ENCODE peak calls at places on chromosomes 13 and 19, in seven cellular contexts. V is dorsolateral prefrontal cortex, A is uterus, B is astrocyte, M is ovary, G is esophagus squamous epithelium, F is tibial artery. H is an unnamed sample.

GRCh38 chr19:50658438-50659317 is 9.4 kb downstream of the C19orf81 start:
- DNase-seq in V (peak), F (peak), A (peak), B (no peak), M (peak), G (no peak), H (no peak)

GRCh38 chr13:79469608-79470007 is 11.3 kb upstream of the NDFIP2 start:
- DNase-seq in F (no peak), B (no peak), M (no peak), G (no peak), V (no peak), A (no peak), H (no peak)

GRCh38 chr13:60617863-60618733 is 221.1 kb downstream of the TDRD3 start:
- DNase-seq in M (no peak), B (peak), A (no peak), V (no peak), F (no peak), G (no peak), H (no peak)

GRCh38 chr19:30784850-30785459 is 412.8 kb downstream of the ZNF536 start:
- DNase-seq in F (peak), V (peak), A (peak), M (peak), B (no peak), G (no peak), H (no peak)

GRCh38 chr19:3336680-3337523 is 29.5 kb upstream of the NFIC start:
- DNase-seq in G (no peak), A (peak), B (no peak), F (peak), V (peak), M (peak), H (no peak)

GRCh38 chr13:95660981-95661581 is 15.9 kb upstream of the DNAJC3 start:
- DNase-seq in G (no peak), F (no peak), V (no peak), A (no peak), M (no peak), B (peak), H (no peak)

GRCh38 chr19:49497047-49497789 is 984 bp downstream of the RPS11 start:
- DNase-seq in M (no peak), V (no peak), F (peak), B (no peak), G (no peak), A (no peak), H (no peak)

GRCh38 chr13:21123956-21124355 is 52.4 kb downstream of the SKA3 start:
- DNase-seq in A (no peak), M (no peak), V (no peak), B (no peak), F (no peak), G (no peak), H (no peak)

GRCh38 chr19:55549500-55550320 is 4.4 kb upstream of the SBK3 start:
- DNase-seq in M (no peak), F (no peak), G (no peak), A (no peak), B (peak), V (no peak), H (peak)

GRCh38 chr13:70339738-70340137 is 231.5 kb upstream of the KLHL1 start:
- DNase-seq in V (no peak), A (no peak), G (no peak), F (no peak), B (no peak), M (no peak), H (no peak)

GRCh38 chr19:36604656-36605100 is 435 bp upstream of the ZNF382 start:
- DNase-seq in B (peak), V (peak), A (peak), G (no peak), M (no peak), F (peak), H (no peak)

GRCh38 chr19:18672606-18673337 is 10.7 kb upstream of the CRTC1 start:
- DNase-seq in A (no peak), V (no peak), G (no peak), M (no peak), F (peak), B (peak), H (no peak)

GRCh38 chr19:29705706-29706105 is 9.4 kb downstream of the C19orf12 start:
- DNase-seq in A (no peak), V (no peak), G (no peak), F (no peak), B (no peak), M (no peak), H (no peak)

GRCh38 chr19:55638864-55639359 is 1.9 kb upstream of the ZNF580 start:
- DNase-seq in B (no peak), G (no peak), F (no peak), A (no peak), V (no peak), M (no peak), H (no peak)

GRCh38 chr13:59319276-59319675 is 844.5 kb downstream of the DIAPH3 start:
- DNase-seq in G (no peak), M (no peak), A (no peak), V (no peak), B (no peak), F (no peak), H (no peak)

GRCh38 chr13:66665991-66666390 is 564.1 kb downstream of the PCDH9 start:
- DNase-seq in M (no peak), V (peak), A (no peak), G (no peak), B (peak), F (no peak), H (no peak)

GRCh38 chr19:12783226-12783848 is 7.9 kb upstream of the JUNB start:
- DNase-seq in V (no peak), G (no peak), F (no peak), B (no peak), A (peak), M (no peak), H (no peak)

GRCh38 chr13:23384111-23384510 is 49.4 kb downstream of the SACS start:
- DNase-seq in A (no peak), M (no peak), V (no peak), B (peak), F (no peak), G (no peak), H (peak)

GRCh38 chr19:31318790-31319189 is 30.4 kb downstream of the TSHZ3 start:
- DNase-seq in V (no peak), M (no peak), F (no peak), B (no peak), A (no peak), G (no peak), H (no peak)

GRCh38 chr19:1674293-1674679 is 21.9 kb upstream of the TCF3 start:
- DNase-seq in M (no peak), V (no peak), A (no peak), B (no peak), F (no peak), G (no peak), H (no peak)

GRCh38 chr13:110392510-110393233 is 85.6 kb downstream of the COL4A2 start:
- DNase-seq in V (no peak), B (peak), F (no peak), G (no peak), A (peak), M (no peak), H (no peak)

GRCh38 chr13:112957295-112957677 is 11.7 kb upstream of the MCF2L start:
- DNase-seq in M (no peak), B (no peak), V (no peak), G (no peak), F (no peak), A (no peak), H (no peak)

GRCh38 chr19:7199613-7200533 is 94.3 kb downstream of the INSR start:
- DNase-seq in G (no peak), M (no peak), V (no peak), F (no peak), B (no peak), A (no peak), H (no peak)

GRCh38 chr19:7200739-7201138 is 93.5 kb downstream of the INSR start:
- DNase-seq in F (no peak), B (no peak), V (no peak), G (no peak), A (no peak), M (no peak), H (no peak)

GRCh38 chr19:7197760-7198696 is 96.2 kb downstream of the INSR start:
- DNase-seq in A (peak), F (peak), B (peak), G (peak), M (peak), V (peak), H (peak)

GRCh38 chr19:7202888-7203287 is 91.3 kb downstream of the INSR start:
- DNase-seq in B (no peak), V (no peak), A (no peak), G (no peak), F (no peak), M (no peak), H (no peak)

GRCh38 chr19:7203317-7203716 is 90.9 kb downstream of the INSR start:
- DNase-seq in G (no peak), V (no peak), A (no peak), M (no peak), F (no peak), B (no peak), H (no peak)
- H3K27ac ChIP-seq in G (no peak), V (no peak), A (no peak), M (no peak), F (no peak), B (no peak), H (no peak)

GRCh38 chr19:4724252-4724514 is 541 bp upstream of the DPP9 start:
- DNase-seq in M (no peak), A (no peak), V (no peak), F (no peak), B (no peak), G (no peak), H (no peak)

GRCh38 chr19:4723465-4724251 is at the start of gene DPP9:
- DNase-seq in A (peak), B (peak), G (peak), M (peak), V (peak), F (peak), H (peak)

GRCh38 chr19:4720037-4720700 is 3.5 kb downstream of the DPP9 start:
- DNase-seq in G (no peak), V (no peak), M (no peak), B (no peak), F (no peak), A (no peak), H (no peak)

GRCh38 chr19:4721196-4721595 is 2.4 kb downstream of the DPP9 start:
- DNase-seq in V (no peak), B (no peak), F (no peak), G (no peak), M (no peak), A (no peak), H (no peak)

DNA sequence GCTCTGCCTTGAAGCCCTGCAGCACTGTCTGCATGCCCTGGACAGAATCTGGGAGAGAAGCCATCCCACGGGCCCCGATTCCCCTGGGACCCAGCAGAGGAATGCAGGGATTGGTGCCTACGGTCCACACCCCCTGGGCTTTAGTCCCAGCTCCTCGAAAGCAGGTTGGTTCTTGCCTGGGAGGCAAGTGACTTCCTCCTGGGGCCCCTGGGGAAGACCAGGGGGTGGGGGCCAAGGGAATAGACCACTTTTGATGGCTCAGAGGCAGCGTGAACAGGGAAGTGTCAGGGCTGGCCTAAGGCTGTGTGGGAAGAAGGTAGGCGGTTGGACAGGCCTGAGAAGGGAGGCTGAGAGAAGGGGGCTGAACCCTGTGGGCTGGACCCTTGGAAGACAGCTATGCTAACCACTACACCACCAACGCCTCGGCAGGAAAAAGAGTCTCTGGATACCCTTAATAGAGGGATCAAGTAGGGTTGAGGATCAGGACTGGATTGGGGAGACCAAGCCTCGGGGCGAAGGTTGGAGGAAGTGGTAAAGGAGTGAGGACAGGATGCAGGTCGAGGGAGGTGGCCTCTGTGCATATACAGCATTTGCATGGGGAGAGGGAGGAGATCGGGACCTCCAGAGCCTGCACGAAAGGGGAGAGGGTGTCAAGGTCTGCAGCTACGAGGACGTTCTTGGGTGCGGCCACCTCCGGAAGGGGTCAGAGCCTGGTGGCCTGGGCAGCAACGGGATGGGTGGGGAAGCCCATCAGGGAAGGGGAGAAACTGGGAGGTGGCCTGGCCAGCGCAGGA is 774 bp downstream of the DPP9 start:
- DNase-seq in A (peak), F (peak), M (peak), B (peak), G (no peak), V (no peak), H (no peak)
- H3K27ac ChIP-seq in A (peak), F (peak), M (peak), B (peak), G (peak), V (peak), H (peak)

GRCh38 chr19:38662508-38663155 is 15.2 kb downstream of the ACTN4 start:
- DNase-seq in G (no peak), B (no peak), V (no peak), F (no peak), A (no peak), M (no peak), H (no peak)
- H3K27ac ChIP-seq in G (peak), B (peak), V (peak), F (peak), A (peak), M (peak), H (peak)

GRCh38 chr19:4988770-4989251 is 19.9 kb downstream of the KDM4B start:
- DNase-seq in V (no peak), A (peak), G (no peak), F (no peak), M (peak), B (peak), H (no peak)
- H3K27ac ChIP-seq in V (peak), A (peak), G (peak), F (peak), M (no peak), B (peak), H (no peak)

GRCh38 chr19:40702337-40703012 is 12.0 kb upstream of the NUMBL start:
- DNase-seq in F (no peak), V (peak), M (no peak), G (no peak), B (no peak), A (peak), H (no peak)
- H3K27ac ChIP-seq in F (no peak), V (peak), M (no peak), G (no peak), B (no peak), A (peak), H (no peak)

DNA sequence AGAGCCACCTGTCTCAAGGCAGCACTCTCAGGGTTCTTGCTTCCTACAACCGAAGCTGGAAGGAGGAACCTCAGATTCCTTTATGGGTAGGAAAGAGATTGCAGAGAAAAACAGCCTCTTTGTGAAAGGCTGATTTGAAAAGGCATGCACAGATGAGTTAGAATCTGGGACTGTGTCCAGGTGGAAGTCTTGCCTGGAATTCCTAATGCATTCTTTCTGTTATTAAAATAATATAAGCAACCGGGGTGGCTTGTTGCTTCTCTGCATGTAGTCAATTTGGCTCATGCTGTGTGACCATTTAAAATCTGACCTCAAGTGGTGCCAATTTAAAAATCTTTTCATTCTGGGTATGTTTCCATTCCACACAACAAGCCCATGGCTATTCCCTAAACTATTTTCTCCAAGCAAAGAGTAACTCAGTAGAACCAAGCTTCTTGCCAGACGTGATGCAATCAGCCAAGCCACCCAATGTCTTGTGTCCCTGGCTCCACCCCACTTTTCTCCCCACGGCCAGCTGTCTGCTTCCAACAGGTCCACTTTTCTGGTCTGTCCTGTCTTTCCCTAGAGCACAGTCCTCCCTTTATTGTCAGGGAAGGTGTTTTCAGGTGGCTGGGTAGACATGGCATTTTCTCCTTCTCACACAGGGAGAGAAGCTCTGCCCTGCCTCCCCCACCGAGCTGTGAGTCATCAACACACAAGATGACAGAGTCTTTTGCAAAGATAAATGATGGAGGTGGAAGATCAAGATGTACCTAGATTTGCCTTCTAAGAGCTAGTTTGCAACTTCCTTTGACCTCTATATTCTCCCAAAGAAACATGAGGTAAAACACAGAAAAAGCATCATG is 394.3 kb downstream of the FOXO1 start:
- DNase-seq in F (peak), M (peak), G (no peak), A (peak), B (peak), V (peak), H (peak)
- H3K27ac ChIP-seq in F (peak), M (no peak), G (peak), A (peak), B (peak), V (peak), H (peak)

GRCh38 chr13:81988542-81988941 is 1647.6 kb upstream of the SPRY2 start:
- DNase-seq in M (no peak), V (no peak), B (no peak), F (no peak), A (no peak), G (no peak), H (no peak)
- H3K27ac ChIP-seq in M (no peak), V (no peak), B (no peak), F (no peak), A (no peak), G (no peak), H (no peak)